ENCODE peak calls at places on chromosomes 12 and 14, in four cellular contexts. A is RPMI7951, W is GM04503, T is erythroblast. R is an unnamed sample.

GRCh38 chr12:27284751-27285150 is 40.7 kb downstream of the STK38L start:
- DNase-seq in A (peak; percentile 71), W (peak; percentile 57), T (no peak), R (peak; percentile 45)

GRCh38 chr12:13980548-13981295 is 680 bp downstream of the GRIN2B start:
- DNase-seq in A (no peak), W (no peak), T (no peak), R (no peak)

GRCh38 chr14:27184371-27184901 is 586.6 kb upstream of the NOVA1 start:
- DNase-seq in A (no peak), W (no peak), T (no peak), R (peak; percentile 0)

GRCh38 chr12:122499991-122500684 is 594 bp downstream of the ZCCHC8 start:
- DNase-seq in A (peak; percentile 53), W (no peak), T (peak; percentile 90), R (peak; percentile 39)

GRCh38 chr12:4307593-4308333 is 13.2 kb upstream of the TIGAR start:
- DNase-seq in A (peak; percentile 48), W (peak; percentile 17), T (peak; percentile 48), R (peak; percentile 55)

GRCh38 chr12:56933826-56934625 is at the start of gene SDR9C7:
- DNase-seq in A (no peak), W (no peak), T (no peak), R (no peak)

GRCh38 chr12:113230315-113231274 is 9.3 kb downstream of the TPCN1 start:
- DNase-seq in A (peak; percentile 74), W (no peak), T (peak; percentile 19), R (no peak)

GRCh38 chr14:51424569-51425251 is 184.7 kb downstream of the TMX1 start:
- DNase-seq in A (peak; percentile 50), W (peak; percentile 64), T (no peak), R (no peak)

GRCh38 chr12:108647199-108647935 is 13.7 kb upstream of the SELPLG start:
- DNase-seq in A (no peak), W (no peak), T (no peak), R (no peak)

GRCh38 chr12:53333289-53333688 is 2.9 kb downstream of the SP7 start:
- DNase-seq in A (no peak), W (no peak), T (no peak), R (no peak)

GRCh38 chr12:90287585-90287984 is 578.9 kb upstream of the ATP2B1 start:
- DNase-seq in A (no peak), W (no peak), T (no peak), R (peak; percentile 16)

GRCh38 chr12:126019385-126019784 is 954.1 kb downstream of the AACS start:
- DNase-seq in A (no peak), W (no peak), T (no peak), R (no peak)

GRCh38 chr14:103910262-103910935 is 17.9 kb upstream of the TDRD9 start:
- DNase-seq in A (peak; percentile 42), W (peak; percentile 20), T (peak; percentile 67), R (peak; percentile 64)

GRCh38 chr12:113658030-113658655 is 186.5 kb upstream of the LHX5 start:
- DNase-seq in A (no peak), W (no peak), T (no peak), R (no peak)

GRCh38 chr14:96776791-96777190 is 20.4 kb upstream of the VRK1 start:
- DNase-seq in A (no peak), W (no peak), T (no peak), R (no peak)

GRCh38 chr12:124695861-124696260 is 128.4 kb upstream of the NCOR2 start:
- DNase-seq in A (peak; percentile 29), W (no peak), T (no peak), R (peak; percentile 43)

GRCh38 chr14:94045563-94046345 is 19.6 kb downstream of the OTUB2 start:
- DNase-seq in A (no peak), W (no peak), T (no peak), R (no peak)

GRCh38 chr12:116693259-116694227 is 44.3 kb downstream of the SPRING1 start:
- DNase-seq in A (no peak), W (no peak), T (no peak), R (no peak)

GRCh38 chr14:56304456-56304855 is 186.2 kb downstream of the PELI2 start:
- DNase-seq in A (no peak), W (no peak), T (no peak), R (no peak)

GRCh38 chr14:95413289-95414215 is 93.8 kb upstream of the CLMN start:
- DNase-seq in A (peak; percentile 9), W (no peak), T (no peak), R (peak; percentile 21)

GRCh38 chr12:82415402-82415801 is 57.1 kb downstream of the METTL25 start:
- DNase-seq in A (no peak), W (peak; percentile 33), T (no peak), R (no peak)

GRCh38 chr12:116406529-116406928 is 129.0 kb upstream of the MED13L start:
- DNase-seq in A (peak; percentile 94), W (peak; percentile 92), T (peak; percentile 14), R (peak; percentile 67)

GRCh38 chr12:107545737-107546363 is 139.7 kb upstream of the PWP1 start:
- DNase-seq in A (no peak), W (no peak), T (no peak), R (no peak)

GRCh38 chr14:21024668-21025373 is at the start of gene NDRG2:
- DNase-seq in A (peak; percentile 26), W (no peak), T (peak; percentile 50), R (no peak)

GRCh38 chr12:3135522-3136461 is 58.6 kb downstream of the TSPAN9 start:
- DNase-seq in A (peak; percentile 73), W (no peak), T (peak; percentile 76), R (peak; percentile 54)

GRCh38 chr12:613996-614726 is 49.1 kb downstream of the NINJ2 start:
- DNase-seq in A (peak; percentile 11), W (no peak), T (peak; percentile 30), R (no peak)

GRCh38 chr14:20458031-20458789 is 3.0 kb downstream of the PIP4P1 start:
- DNase-seq in A (no peak), W (no peak), T (no peak), R (no peak)

GRCh38 chr14:99644723-99645544 is at the start of gene HHIPL1:
- DNase-seq in A (no peak), W (no peak), T (no peak), R (no peak)

GRCh38 chr12:93686572-93687365 is 9.6 kb downstream of the CRADD start:
- DNase-seq in A (no peak), W (no peak), T (no peak), R (no peak)

GRCh38 chr12:114508529-114509129 is 102.7 kb upstream of the TBX5 start:
- DNase-seq in A (peak; percentile 58), W (peak; percentile 20), T (peak; percentile 75), R (peak; percentile 59)

GRCh38 chr14:34053666-34054065 is 102.8 kb upstream of the EGLN3 start:
- DNase-seq in A (peak; percentile 31), W (no peak), T (no peak), R (peak; percentile 33)

GRCh38 chr14:65103150-65103760 is 938 bp upstream of the MAX start:
- DNase-seq in A (peak; percentile 42), W (no peak), T (peak; percentile 44), R (no peak)

GRCh38 chr12:113099764-113100163 is 35.8 kb downstream of the RASAL1 start:
- DNase-seq in A (no peak), W (no peak), T (no peak), R (no peak)

GRCh38 chr14:56339855-56340701 is 221.9 kb downstream of the PELI2 start:
- DNase-seq in A (peak; percentile 87), W (peak; percentile 92), T (peak; percentile 86), R (peak; percentile 74)

GRCh38 chr14:41000350-41000749 is 606.3 kb upstream of the LRFN5 start:
- DNase-seq in A (no peak), W (no peak), T (no peak), R (peak; percentile 8)

GRCh38 chr14:64196668-64197411 is 97.3 kb downstream of the ESR2 start:
- DNase-seq in A (no peak), W (no peak), T (no peak), R (peak; percentile 22)

GRCh38 chr12:107368586-107368985 is 275.2 kb upstream of the CRY1 start:
- DNase-seq in A (no peak), W (no peak), T (no peak), R (no peak)

GRCh38 chr14:75467763-75468162 is 39.9 kb downstream of the JDP2 start:
- DNase-seq in A (no peak), W (no peak), T (no peak), R (no peak)

GRCh38 chr12:91094036-91094660 is 17.1 kb downstream of the LUM start:
- DNase-seq in A (no peak), W (no peak), T (no peak), R (no peak)

GRCh38 chr12:69908208-69908607 is 83.2 kb downstream of the MYRFL start:
- DNase-seq in A (no peak), W (no peak), T (no peak), R (no peak)

R was measured in A172.